ENCODE peak calls at places on chromosome 11, in eight cellular contexts. One of them, this sample, is unnamed.

GRCh38 chr11:111427471-111427912 is 48.4 kb upstream of the POU2AF1 start:
- DNase-seq in pulmonary artery endothelial cell: no peak
- DNase-seq in posterior vena cava: no peak
- DNase-seq in epithelial cell of esophagus: peak; percentile 27
- DNase-seq in GM20000: no peak
- DNase-seq in foreskin keratinocyte: peak; percentile 26
- DNase-seq in EL: peak; percentile 8
- DNase-seq in posterior cingulate gyrus: peak; percentile 1
- DNase-seq in this sample: no peak

GRCh38 chr11:96257972-96258951 is 84.7 kb downstream of the MAML2 start:
- DNase-seq in pulmonary artery endothelial cell: no peak
- DNase-seq in posterior vena cava: no peak
- DNase-seq in epithelial cell of esophagus: no peak
- DNase-seq in GM20000: peak; percentile 32
- DNase-seq in foreskin keratinocyte: no peak
- DNase-seq in EL: peak; percentile 63
- DNase-seq in posterior cingulate gyrus: no peak
- DNase-seq in this sample: no peak

GRCh38 chr11:18270102-18270501 is 4.0 kb downstream of the SAA1 start:
- DNase-seq in pulmonary artery endothelial cell: no peak
- DNase-seq in posterior vena cava: no peak
- DNase-seq in epithelial cell of esophagus: no peak
- DNase-seq in GM20000: no peak
- DNase-seq in foreskin keratinocyte: no peak
- DNase-seq in EL: no peak
- DNase-seq in posterior cingulate gyrus: no peak
- DNase-seq in this sample: no peak

GRCh38 chr11:11966826-11967668 is 41.4 kb downstream of the DKK3 start:
- DNase-seq in pulmonary artery endothelial cell: no peak
- DNase-seq in posterior vena cava: peak; percentile 89
- DNase-seq in epithelial cell of esophagus: peak; percentile 51
- DNase-seq in GM20000: peak; percentile 76
- DNase-seq in foreskin keratinocyte: no peak
- DNase-seq in EL: peak; percentile 64
- DNase-seq in posterior cingulate gyrus: peak; percentile 79
- DNase-seq in this sample: peak; percentile 93

GRCh38 chr11:10134975-10135481 is 159.0 kb downstream of the SBF2 start:
- DNase-seq in pulmonary artery endothelial cell: no peak
- DNase-seq in posterior vena cava: peak; percentile 66
- DNase-seq in epithelial cell of esophagus: no peak
- DNase-seq in GM20000: no peak
- DNase-seq in foreskin keratinocyte: no peak
- DNase-seq in EL: no peak
- DNase-seq in posterior cingulate gyrus: no peak
- DNase-seq in this sample: no peak

GRCh38 chr11:64793271-64794160 is 9.5 kb downstream of the MAP4K2 start:
- DNase-seq in pulmonary artery endothelial cell: no peak
- DNase-seq in posterior vena cava: peak; percentile 38
- DNase-seq in epithelial cell of esophagus: no peak
- DNase-seq in GM20000: no peak
- DNase-seq in foreskin keratinocyte: no peak
- DNase-seq in EL: no peak
- DNase-seq in posterior cingulate gyrus: no peak
- DNase-seq in this sample: no peak

GRCh38 chr11:2537010-2537695 is 92.3 kb downstream of the KCNQ1 start:
- DNase-seq in pulmonary artery endothelial cell: no peak
- DNase-seq in posterior vena cava: peak; percentile 53
- DNase-seq in epithelial cell of esophagus: no peak
- DNase-seq in GM20000: no peak
- DNase-seq in foreskin keratinocyte: no peak
- DNase-seq in EL: no peak
- DNase-seq in posterior cingulate gyrus: no peak
- DNase-seq in this sample: no peak

GRCh38 chr11:125242141-125242780 is 77.7 kb downstream of the PKNOX2 start:
- DNase-seq in pulmonary artery endothelial cell: no peak
- DNase-seq in posterior vena cava: peak; percentile 50
- DNase-seq in epithelial cell of esophagus: no peak
- DNase-seq in GM20000: no peak
- DNase-seq in foreskin keratinocyte: peak; percentile 3
- DNase-seq in EL: no peak
- DNase-seq in posterior cingulate gyrus: no peak
- DNase-seq in this sample: no peak

GRCh38 chr11:47152953-47153950 is 23.4 kb downstream of the ARFGAP2 start:
- DNase-seq in pulmonary artery endothelial cell: no peak
- DNase-seq in posterior vena cava: peak; percentile 92
- DNase-seq in epithelial cell of esophagus: peak; percentile 74
- DNase-seq in GM20000: peak; percentile 85
- DNase-seq in foreskin keratinocyte: peak; percentile 42
- DNase-seq in EL: peak; percentile 76
- DNase-seq in posterior cingulate gyrus: peak; percentile 86
- DNase-seq in this sample: peak; percentile 91

GRCh38 chr11:57752954-57753353 is 1.3 kb upstream of the BTBD18 start:
- DNase-seq in pulmonary artery endothelial cell: no peak
- DNase-seq in posterior vena cava: no peak
- DNase-seq in epithelial cell of esophagus: no peak
- DNase-seq in GM20000: no peak
- DNase-seq in foreskin keratinocyte: no peak
- DNase-seq in EL: no peak
- DNase-seq in posterior cingulate gyrus: no peak
- DNase-seq in this sample: no peak

GRCh38 chr11:117570701-117571100 is 226.3 kb downstream of the DSCAML1 start:
- DNase-seq in pulmonary artery endothelial cell: no peak
- DNase-seq in posterior vena cava: peak; percentile 60
- DNase-seq in epithelial cell of esophagus: no peak
- DNase-seq in GM20000: no peak
- DNase-seq in foreskin keratinocyte: no peak
- DNase-seq in EL: no peak
- DNase-seq in posterior cingulate gyrus: peak; percentile 62
- DNase-seq in this sample: no peak